ENCODE peak calls at places on chromosomes 2 and 18, in nine cellular contexts. X is right cardiac atrium, H is Karpas-422, L is right atrium auricular region, P is heart right ventricle, V is psoas muscle, U is suprapubic skin, R is heart left ventricle, A is pancreas. S is an unnamed sample.

GRCh38 chr2:225008935-225009334 is 33.3 kb downstream of the DOCK10 start:
- DNase-seq in V (no peak), A (no peak), X (no peak), H (peak; percentile 66), P (no peak), R (no peak), U (no peak), L (no peak), S (no peak)

GRCh38 chr2:1605102-1605501 is 139.2 kb downstream of the PXDN start:
- DNase-seq in L (peak; percentile 81), R (peak; percentile 75), V (peak; percentile 67), P (peak; percentile 60), A (no peak), H (no peak), X (peak; percentile 86), U (no peak), S (no peak)

GRCh38 chr2:17166506-17166905 is 351.7 kb downstream of the RAD51AP2 start:
- DNase-seq in U (no peak), V (no peak), X (no peak), P (no peak), R (no peak), H (peak; percentile 74), L (no peak), A (no peak), S (no peak)

GRCh38 chr18:22335644-22336275 is 82.0 kb downstream of the CTAGE1 start:
- DNase-seq in V (no peak), U (no peak), H (no peak), X (peak; percentile 71), L (no peak), A (no peak), P (no peak), R (no peak), S (no peak)

GRCh38 chr2:98436734-98437133 is 7.9 kb upstream of the INPP4A start:
- DNase-seq in R (peak; percentile 59), V (no peak), A (no peak), X (peak; percentile 64), L (no peak), P (peak; percentile 38), H (no peak), U (no peak), S (no peak)

GRCh38 chr2:128368437-128369125 is 49.9 kb upstream of the HS6ST1 start:
- DNase-seq in U (peak; percentile 73), A (no peak), X (no peak), R (no peak), P (no peak), L (no peak), H (no peak), V (no peak), S (no peak)

GRCh38 chr2:36397040-36397616 is 41.5 kb downstream of the CRIM1 start:
- DNase-seq in X (no peak), V (no peak), R (no peak), P (no peak), U (no peak), L (no peak), H (no peak), A (no peak), S (no peak)

GRCh38 chr2:47592381-47592780 is 189.4 kb downstream of the MSH2 start:
- DNase-seq in R (no peak), A (no peak), L (no peak), V (no peak), H (no peak), P (no peak), U (no peak), X (no peak), S (no peak)

GRCh38 chr2:214126135-214126534 is 284.7 kb upstream of the VWC2L start:
- DNase-seq in P (no peak), U (no peak), R (no peak), A (no peak), H (no peak), L (no peak), X (no peak), V (no peak), S (no peak)

GRCh38 chr2:181955010-181955409 is 30.6 kb upstream of the PPP1R1C start:
- DNase-seq in U (no peak), R (no peak), A (no peak), L (no peak), P (no peak), H (no peak), X (no peak), V (no peak), S (no peak)

GRCh38 chr2:233084488-233084887 is 24.3 kb downstream of the INPP5D start:
- DNase-seq in H (no peak), X (peak; percentile 79), R (peak; percentile 74), U (no peak), A (no peak), P (peak; percentile 35), L (peak; percentile 81), V (peak; percentile 37), S (peak; percentile 34)

GRCh38 chr18:64518191-64518590 is 369.3 kb upstream of the LINC00305 start:
- DNase-seq in V (no peak), H (no peak), R (no peak), A (no peak), P (no peak), U (no peak), L (no peak), X (no peak), S (no peak)

GRCh38 chr2:29440921-29441623 is 325.9 kb downstream of the CLIP4 start:
- DNase-seq in P (no peak), U (no peak), A (no peak), L (no peak), X (no peak), R (no peak), V (no peak), H (no peak), S (no peak)

GRCh38 chr2:10056439-10056838 is 13.1 kb downstream of the KLF11 start:
- DNase-seq in R (no peak), A (no peak), P (no peak), U (no peak), H (no peak), L (no peak), V (no peak), X (no peak), S (no peak)

GRCh38 chr2:40034198-40034597 is 255.1 kb upstream of the THUMPD2 start:
- DNase-seq in U (no peak), V (no peak), A (no peak), P (no peak), R (no peak), L (no peak), H (no peak), X (no peak), S (no peak)

GRCh38 chr2:161122772-161123530 is 37.3 kb upstream of the TANK start:
- DNase-seq in P (no peak), R (no peak), V (no peak), A (peak; percentile 36), H (no peak), X (no peak), L (peak; percentile 70), U (no peak), S (no peak)

GRCh38 chr2:198238429-198238828 is 434.0 kb downstream of the PLCL1 start:
- DNase-seq in V (no peak), A (no peak), R (no peak), X (no peak), L (no peak), H (no peak), U (no peak), P (no peak), S (no peak)
- H3K4me3 ChIP-seq in V (no peak overlapping the region), A (no peak overlapping the region), R (no peak overlapping the region), X (no peak overlapping the region), L (no peak overlapping the region), H (no peak overlapping the region), U (no peak overlapping the region), P (no peak overlapping the region), S (no peak overlapping the region)

DNA sequence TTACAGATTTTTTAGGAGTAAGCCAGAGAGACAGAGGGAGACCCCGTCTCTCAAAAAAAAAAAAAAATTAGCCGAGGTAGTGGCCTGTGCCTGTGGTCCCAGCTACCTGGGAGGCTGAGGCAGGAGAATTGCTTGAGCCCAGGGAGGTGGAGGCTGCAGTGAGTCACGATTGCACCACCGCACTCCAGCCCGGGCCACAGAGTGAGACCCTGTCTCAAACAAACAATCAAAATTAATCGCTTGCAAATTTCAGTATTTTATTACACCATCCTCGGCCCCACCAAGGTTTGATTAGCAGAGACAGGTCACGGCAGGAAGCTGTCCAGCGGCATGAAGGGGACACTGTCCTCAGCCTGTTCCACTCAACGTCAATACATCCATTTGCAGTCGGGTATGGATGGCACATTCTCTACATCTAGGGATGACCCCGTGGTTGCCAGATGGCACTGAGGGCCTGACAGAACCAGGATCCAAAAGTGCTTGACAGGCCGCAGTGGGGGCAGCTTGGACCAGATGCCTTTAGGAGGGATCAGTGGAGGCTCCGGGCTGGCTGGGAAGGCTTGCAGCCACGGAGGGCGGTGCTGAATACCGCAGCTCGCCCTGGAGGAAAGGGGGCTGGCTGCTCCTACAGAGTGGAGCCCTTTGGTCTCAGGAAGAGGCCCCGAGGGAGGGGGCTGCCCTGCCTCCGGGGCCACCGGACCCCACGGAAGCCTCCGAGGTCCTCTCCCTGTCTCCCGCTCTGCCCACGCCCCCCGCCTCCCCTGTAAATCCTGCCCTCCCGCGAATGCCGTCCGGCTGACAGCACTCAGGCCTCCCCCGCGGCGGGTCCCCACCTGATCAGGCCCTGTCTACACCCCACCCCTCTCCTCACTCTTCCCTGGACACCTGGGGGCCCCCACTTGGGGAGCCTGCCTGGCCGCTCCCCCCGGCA is 13.1 kb downstream of the ASPRV1 start:
- DNase-seq in R (no peak), L (peak; percentile 38), V (no peak), H (no peak), A (no peak), U (no peak), X (no peak), P (no peak), S (no peak)
- H3K27me3 ChIP-seq in R (no peaks in the 10 kb centered on the region), L (no peaks in the 10 kb centered on the region), V (peaks cover 2% of the 10 kb centered on the region), H (no peaks in the 10 kb centered on the region), A (no peaks in the 10 kb centered on the region), U (peaks cover 4% of the 10 kb centered on the region), X (no peaks in the 10 kb centered on the region), P (no peaks in the 10 kb centered on the region), S (no peaks in the 10 kb centered on the region)

GRCh38 chr2:108587621-108588020 is 53.4 kb downstream of the LIMS1 start:
- DNase-seq in X (peak; percentile 72), V (peak; percentile 44), R (peak; percentile 50), A (no peak), U (no peak), L (peak; percentile 76), H (no peak), P (peak; percentile 33), S (no peak)
- H3K4me1 ChIP-seq in X (peaks cover 10% of the 10 kb centered on the region), V (peaks cover 52% of the 10 kb centered on the region), R (peaks cover 22% of the 10 kb centered on the region), A (peaks cover 20% of the 10 kb centered on the region), U (peaks cover 32% of the 10 kb centered on the region), L (peaks cover 60% of the 10 kb centered on the region), H (peaks cover 11% of the 10 kb centered on the region), P (peaks cover 8% of the 10 kb centered on the region), S (no peaks in the 10 kb centered on the region)

GRCh38 chr2:151971301-151972072 is 127.4 kb downstream of the CACNB4 start:
- DNase-seq in R (no peak), X (peak; percentile 13), U (no peak), L (no peak), A (no peak), H (no peak), P (no peak), V (no peak), S (no peak)

GRCh38 chr2:151965884-151966283 is 133.0 kb downstream of the CACNB4 start:
- DNase-seq in V (no peak), A (no peak), X (no peak), R (no peak), L (no peak), U (no peak), P (no peak), H (no peak), S (no peak)

GRCh38 chr2:151967829-151968722 is 130.8 kb downstream of the CACNB4 start:
- DNase-seq in V (no peak), P (no peak), X (no peak), A (no peak), R (no peak), U (no peak), H (no peak), L (no peak), S (no peak)

GRCh38 chr2:151972176-151973012 is 126.5 kb downstream of the CACNB4 start:
- DNase-seq in X (no peak), A (no peak), L (no peak), U (no peak), V (no peak), R (no peak), H (no peak), P (no peak), S (no peak)

GRCh38 chr2:151968770-151969169 is 130.1 kb downstream of the CACNB4 start:
- DNase-seq in A (no peak), V (no peak), X (no peak), P (no peak), H (no peak), U (no peak), L (no peak), R (no peak), S (no peak)
- H3K4me3 ChIP-seq in A (no peak overlapping the region), V (no peak overlapping the region), X (no peak overlapping the region), P (no peak overlapping the region), H (no peak overlapping the region), U (no peak overlapping the region), L (no peak overlapping the region), R (no peak overlapping the region), S (no peak overlapping the region)